ENCODE peak calls at places on chromosome 17, in four cellular contexts. X, H, U and R are unnamed samples.

GRCh38 chr17:9670596-9670995 is 25.3 kb downstream of the USP43 start:
- DNase-seq in X (no peak), H (no peak), U (no peak), R (no peak)

GRCh38 chr17:45225964-45226530 is 4.4 kb downstream of the FMNL1 start:
- DNase-seq in X (no peak), H (peak), U (no peak), R (peak)

GRCh38 chr17:17830740-17831207 is 6.0 kb downstream of the SREBF1 start:
- DNase-seq in X (no peak), H (no peak), U (no peak), R (no peak)

GRCh38 chr17:7932949-7933348 is 943 bp downstream of the CNTROB start:
- DNase-seq in X (peak), H (no peak), U (no peak), R (no peak)

GRCh38 chr17:5234645-5235576 is at the start of gene SCIMP:
- DNase-seq in X (no peak), H (no peak), U (no peak), R (no peak)

GRCh38 chr17:65115721-65116312 is 21.4 kb upstream of the RGS9 start:
- DNase-seq in X (no peak), H (no peak), U (no peak), R (no peak)

GRCh38 chr17:76547183-76547641 is 7.4 kb downstream of the PRCD start:
- DNase-seq in X (peak), H (no peak), U (no peak), R (no peak)

GRCh38 chr17:72110953-72111339 is 9.9 kb upstream of the SOX9 start:
- DNase-seq in X (no peak), H (no peak), U (no peak), R (no peak)

GRCh38 chr17:72839086-72839728 is 253.3 kb downstream of the SLC39A11 start:
- DNase-seq in X (no peak), H (no peak), U (no peak), R (no peak)

GRCh38 chr17:39679521-39680192 is 8.2 kb downstream of the PGAP3 start:
- DNase-seq in X (no peak), H (no peak), U (no peak), R (no peak)

GRCh38 chr17:72363336-72363620 is 242.5 kb downstream of the SOX9 start:
- DNase-seq in X (no peak), H (no peak), U (no peak), R (no peak)

GRCh38 chr17:27532269-27533067 is 76.2 kb downstream of the KSR1 start:
- DNase-seq in X (no peak), H (no peak), U (no peak), R (no peak)

GRCh38 chr17:49707608-49708514 is at the start of gene SLC35B1:
- DNase-seq in X (peak), H (peak), U (peak), R (peak)

GRCh38 chr17:80232438-80232837 is 12.2 kb downstream of the SLC26A11 start:
- DNase-seq in X (no peak), H (no peak), U (no peak), R (no peak)

GRCh38 chr17:28347261-28347891 is 10.0 kb downstream of the POLDIP2 start:
- DNase-seq in X (peak), H (no peak), U (no peak), R (peak)

GRCh38 chr17:40727447-40728231 is 24.1 kb upstream of the KRT24 start:
- DNase-seq in X (no peak), H (no peak), U (no peak), R (no peak)

GRCh38 chr17:54891176-54891821 is 9.4 kb upstream of the TOM1L1 start:
- DNase-seq in X (peak), H (no peak), U (no peak), R (peak)

GRCh38 chr17:74288785-74289184 is 14.8 kb downstream of the DNAI2 start:
- DNase-seq in X (no peak), H (no peak), U (no peak), R (no peak)

GRCh38 chr17:214881-215331 is 33.5 kb upstream of the DOC2B start:
- DNase-seq in X (no peak), H (no peak), U (no peak), R (no peak)

GRCh38 chr17:74123350-74123749 is 80.1 kb upstream of the RPL38 start:
- DNase-seq in X (peak), H (no peak), U (no peak), R (no peak)

GRCh38 chr17:3928394-3928793 is 12.1 kb upstream of the P2RX1 start:
- DNase-seq in X (no peak), H (no peak), U (no peak), R (no peak)